ENCODE peak calls at places on chromosomes 12 and 14, in seven cellular contexts. H, R, P, G, Y, B and J are unnamed samples.

GRCh38 chr12:96416033-96416790 is 16.0 kb upstream of the CDK17 start:
- DNase-seq in H (no peak), R (no peak), P (no peak), G (no peak), Y (no peak), B (no peak), J (no peak)

GRCh38 chr12:104290855-104291254 is 12.7 kb upstream of the EID3 start:
- DNase-seq in H (no peak), R (no peak), P (no peak), G (no peak), Y (no peak), B (no peak), J (no peak)

GRCh38 chr12:105279460-105280056 is 43.6 kb upstream of the APPL2 start:
- DNase-seq in H (no peak), R (peak), P (peak), G (peak), Y (peak), B (peak), J (no peak)

GRCh38 chr12:120468846-120469449 is 600 bp downstream of the SRSF9 start:
- DNase-seq in H (no peak), R (peak), P (peak), G (peak), Y (peak), B (peak), J (no peak)

GRCh38 chr12:4250691-4251090 is 22.9 kb upstream of the CCND2 start:
- DNase-seq in H (no peak), R (no peak), P (no peak), G (no peak), Y (no peak), B (no peak), J (no peak)

GRCh38 chr12:124162151-124163110 is 132.5 kb upstream of the RFLNA start:
- DNase-seq in H (no peak), R (no peak), P (no peak), G (no peak), Y (no peak), B (no peak), J (no peak)

GRCh38 chr12:9762369-9762768 is 1.7 kb upstream of the CD69 start:
- DNase-seq in H (no peak), R (no peak), P (no peak), G (no peak), Y (no peak), B (no peak), J (no peak)

GRCh38 chr12:4855121-4855924 is 54.4 kb upstream of the KCNA1 start:
- DNase-seq in H (no peak), R (peak), P (peak), G (no peak), Y (peak), B (peak), J (peak)

GRCh38 chr12:58608711-58609110 is 311.6 kb downstream of the LRIG3 start:
- DNase-seq in H (no peak), R (no peak), P (no peak), G (no peak), Y (no peak), B (no peak), J (no peak)

GRCh38 chr12:132243596-132244289 is 85.6 kb downstream of the GALNT9 start:
- DNase-seq in H (no peak), R (no peak), P (no peak), G (no peak), Y (no peak), B (no peak), J (no peak)

GRCh38 chr14:30855345-30856037 is 18.9 kb upstream of the COCH start:
- DNase-seq in H (no peak), R (no peak), P (no peak), G (no peak), Y (no peak), B (no peak), J (no peak)

GRCh38 chr14:98623806-98624430 is 648.1 kb downstream of the BCL11B start:
- DNase-seq in H (no peak), R (no peak), P (no peak), G (no peak), Y (no peak), B (no peak), J (no peak)

GRCh38 chr14:38931969-38932652 is 170.9 kb downstream of the SEC23A start:
- DNase-seq in H (no peak), R (no peak), P (no peak), G (no peak), Y (no peak), B (no peak), J (no peak)

GRCh38 chr12:8681129-8681902 is 16.5 kb upstream of the RIMKLB start:
- DNase-seq in H (no peak), R (no peak), P (no peak), G (no peak), Y (no peak), B (no peak), J (no peak)

GRCh38 chr12:12582193-12582881 is 19.7 kb upstream of the DUSP16 start:
- DNase-seq in H (no peak), R (no peak), P (no peak), G (no peak), Y (no peak), B (no peak), J (no peak)

GRCh38 chr14:23366163-23366921 is 1.4 kb upstream of the EFS start:
- DNase-seq in H (no peak), R (peak), P (no peak), G (no peak), Y (no peak), B (peak), J (no peak)

GRCh38 chr14:22546722-22547071 is 42.3 kb downstream of the DAD1 start:
- DNase-seq in H (no peak), R (no peak), P (no peak), G (no peak), Y (no peak), B (no peak), J (no peak)

GRCh38 chr14:55340482-55340881 is 69.3 kb downstream of the FBXO34 start:
- DNase-seq in H (no peak), R (no peak), P (peak), G (no peak), Y (no peak), B (no peak), J (no peak)

GRCh38 chr14:69592923-69593677 is 18.3 kb upstream of the SUSD6 start:
- DNase-seq in H (no peak), R (no peak), P (no peak), G (no peak), Y (no peak), B (no peak), J (no peak)

GRCh38 chr12:3725267-3726115 is 27.4 kb downstream of the CRACR2A start:
- DNase-seq in H (no peak), R (no peak), P (no peak), G (no peak), Y (no peak), B (no peak), J (no peak)

GRCh38 chr12:93441111-93441616 is 583 bp downstream of the UBE2N start:
- DNase-seq in H (no peak), R (no peak), P (peak), G (peak), Y (no peak), B (no peak), J (no peak)